ENCODE peak calls at places on chromosomes 6 and 20, in ten cellular contexts. B is GM12892, F is cardiac fibroblast, Y is non-pigmented ciliary epithelial cell, A is NT2/D1, C is foreskin fibroblast, W is iPS-NIHi11, G is brain microvascular endothelial cell, D is AG04450, S is A172. X is an unnamed sample.

GRCh38 chr6:156807795-156808194 is 30.6 kb downstream of the ARID1B start:
- DNase-seq in B (no peak), F (no peak), Y (no peak), A (no peak), C (no peak), W (no peak), G (no peak), D (no peak), S (no peak), X (no peak)

GRCh38 chr20:34951252-34951651 is 4.4 kb downstream of the GSS start:
- DNase-seq in B (no peak), F (no peak), Y (no peak), A (no peak), C (no peak), W (no peak), G (no peak), D (no peak), S (no peak), X (no peak)

GRCh38 chr20:32468313-32468640 is 110.1 kb downstream of the ASXL1 start:
- DNase-seq in B (no peak), F (no peak), Y (no peak), A (no peak), C (no peak), W (no peak), G (no peak), D (no peak), S (no peak), X (no peak)

GRCh38 chr20:43559588-43559987 is 761 bp downstream of the SGK2 start:
- DNase-seq in B (no peak), F (no peak), Y (no peak), A (no peak), C (no peak), W (no peak), G (no peak), D (no peak), S (no peak), X (no peak)

GRCh38 chr20:38685853-38686473 is 38.3 kb upstream of the SLC32A1 start:
- DNase-seq in B (no peak), F (peak; percentile 49), Y (no peak), A (peak; percentile 46), C (peak; percentile 38), W (peak; percentile 80), G (peak; percentile 51), D (peak; percentile 6), S (peak; percentile 44), X (no peak)

GRCh38 chr6:48701572-48701971 is 590.6 kb upstream of the PTCHD4 start:
- DNase-seq in B (no peak), F (no peak), Y (no peak), A (no peak), C (no peak), W (no peak), G (no peak), D (no peak), S (no peak), X (no peak)

GRCh38 chr20:47118201-47118600 is 223.6 kb downstream of the EYA2 start:
- DNase-seq in B (no peak), F (no peak), Y (no peak), A (no peak), C (no peak), W (peak; percentile 38), G (no peak), D (no peak), S (no peak), X (no peak)

GRCh38 chr6:33992191-33992590 is 153.7 kb downstream of the GRM4 start:
- DNase-seq in B (no peak), F (no peak), Y (no peak), A (no peak), C (no peak), W (no peak), G (no peak), D (no peak), S (no peak), X (no peak)

GRCh38 chr6:33696538-33697518 is 14.7 kb downstream of the UQCC2 start:
- DNase-seq in B (no peak), F (peak; percentile 95), Y (no peak), A (no peak), C (peak; percentile 79), W (no peak), G (no peak), D (peak; percentile 15), S (peak; percentile 94), X (no peak)

GRCh38 chr6:134427721-134428120 is 109.8 kb upstream of the SGK1 start:
- DNase-seq in B (no peak), F (no peak), Y (no peak), A (no peak), C (no peak), W (no peak), G (peak; percentile 9), D (no peak), S (no peak), X (no peak)

GRCh38 chr6:67629268-67629667 is 1005.8 kb upstream of the ADGRB3 start:
- DNase-seq in B (no peak), F (peak; percentile 65), Y (no peak), A (no peak), C (peak; percentile 87), W (no peak), G (no peak), D (no peak), S (no peak), X (no peak)

GRCh38 chr6:9380568-9380967 is 945.2 kb upstream of the SLC35B3 start:
- DNase-seq in B (no peak), F (no peak), Y (no peak), A (no peak), C (no peak), W (no peak), G (no peak), D (no peak), S (no peak), X (no peak)

GRCh38 chr20:64062596-64063388 is at the start of gene TCEA2:
- DNase-seq in B (peak; percentile 99), F (peak; percentile 96), Y (peak; percentile 76), A (peak; percentile 88), C (peak; percentile 98), W (peak; percentile 97), G (peak; percentile 94), D (peak; percentile 78), S (peak; percentile 93), X (peak; percentile 88)

GRCh38 chr6:29016559-29017427 is 11.7 kb upstream of the ZNF311 start:
- DNase-seq in B (peak; percentile 32), F (peak; percentile 85), Y (no peak), A (peak; percentile 57), C (peak; percentile 62), W (peak; percentile 70), G (peak; percentile 83), D (peak; percentile 42), S (peak; percentile 73), X (peak; percentile 67)

GRCh38 chr20:17825949-17826843 is 126.4 kb downstream of the BANF2 start:
- DNase-seq in B (peak; percentile 72), F (no peak), Y (no peak), A (no peak), C (no peak), W (no peak), G (no peak), D (no peak), S (peak; percentile 45), X (no peak)

GRCh38 chr6:118562959-118563358 is 14.9 kb downstream of the PLN start:
- DNase-seq in B (no peak), F (peak; percentile 22), Y (no peak), A (no peak), C (no peak), W (no peak), G (no peak), D (no peak), S (no peak), X (no peak)

GRCh38 chr6:98633886-98634285 is 200.5 kb upstream of the POU3F2 start:
- DNase-seq in B (no peak), F (no peak), Y (no peak), A (no peak), C (no peak), W (no peak), G (no peak), D (no peak), S (no peak), X (no peak)

GRCh38 chr6:163162007-163162873 is 252.3 kb upstream of the QKI start:
- DNase-seq in B (no peak), F (no peak), Y (no peak), A (no peak), C (no peak), W (no peak), G (no peak), D (no peak), S (no peak), X (no peak)

GRCh38 chr20:12113468-12114371 is 196.0 kb downstream of the BTBD3 start:
- DNase-seq in B (no peak), F (peak; percentile 90), Y (no peak), A (no peak), C (peak; percentile 6), W (no peak), G (no peak), D (no peak), S (peak; percentile 71), X (no peak)

GRCh38 chr6:7803219-7803618 is 77.3 kb downstream of the BMP6 start:
- DNase-seq in B (no peak), F (no peak), Y (no peak), A (no peak), C (no peak), W (no peak), G (no peak), D (no peak), S (peak; percentile 10), X (no peak)

X was measured in iPS DF 6.9.